ENCODE peak calls at places on chromosomes 6 and 20, in five cellular contexts. J, F, T, M and R are unnamed samples.

GRCh38 chr20:1287787-1288569 is 21.9 kb downstream of the SNPH start:
- DNase-seq in J (no peak), F (no peak), T (no peak), M (no peak), R (no peak)

GRCh38 chr6:56863366-56863765 is 91.5 kb upstream of the BEND6 start:
- DNase-seq in J (peak), F (no peak), T (no peak), M (no peak), R (no peak)

GRCh38 chr6:142713959-142714358 is 231.0 kb downstream of the HIVEP2 start:
- DNase-seq in J (no peak), F (no peak), T (no peak), M (no peak), R (no peak)

GRCh38 chr6:46581459-46582177 is 71.0 kb downstream of the CYP39A1 start:
- DNase-seq in J (no peak), F (no peak), T (no peak), M (no peak), R (no peak)

GRCh38 chr6:150231456-150231855 is 88.6 kb downstream of the PPP1R14C start:
- DNase-seq in J (no peak), F (no peak), T (no peak), M (no peak), R (no peak)

GRCh38 chr6:110485461-110485860 is 9.0 kb upstream of the SLC22A16 start:
- DNase-seq in J (no peak), F (no peak), T (no peak), M (no peak), R (no peak)

GRCh38 chr6:23218751-23219150 is 649.4 kb downstream of the HDGFL1 start:
- DNase-seq in J (no peak), F (peak), T (no peak), M (peak), R (no peak)

GRCh38 chr20:37564388-37565133 is 36.9 kb upstream of the BLCAP start:
- DNase-seq in J (peak), F (peak), T (no peak), M (peak), R (peak)

GRCh38 chr20:15594296-15594695 is 979.0 kb downstream of the KIF16B start:
- DNase-seq in J (no peak), F (no peak), T (no peak), M (no peak), R (peak)

GRCh38 chr6:105326838-105327745 is 75.8 kb downstream of the PREP start:
- DNase-seq in J (peak), F (no peak), T (no peak), M (no peak), R (no peak)

GRCh38 chr20:8385247-8385646 is 253.2 kb downstream of the PLCB1 start:
- DNase-seq in J (peak), F (peak), T (no peak), M (no peak), R (no peak)

DNA sequence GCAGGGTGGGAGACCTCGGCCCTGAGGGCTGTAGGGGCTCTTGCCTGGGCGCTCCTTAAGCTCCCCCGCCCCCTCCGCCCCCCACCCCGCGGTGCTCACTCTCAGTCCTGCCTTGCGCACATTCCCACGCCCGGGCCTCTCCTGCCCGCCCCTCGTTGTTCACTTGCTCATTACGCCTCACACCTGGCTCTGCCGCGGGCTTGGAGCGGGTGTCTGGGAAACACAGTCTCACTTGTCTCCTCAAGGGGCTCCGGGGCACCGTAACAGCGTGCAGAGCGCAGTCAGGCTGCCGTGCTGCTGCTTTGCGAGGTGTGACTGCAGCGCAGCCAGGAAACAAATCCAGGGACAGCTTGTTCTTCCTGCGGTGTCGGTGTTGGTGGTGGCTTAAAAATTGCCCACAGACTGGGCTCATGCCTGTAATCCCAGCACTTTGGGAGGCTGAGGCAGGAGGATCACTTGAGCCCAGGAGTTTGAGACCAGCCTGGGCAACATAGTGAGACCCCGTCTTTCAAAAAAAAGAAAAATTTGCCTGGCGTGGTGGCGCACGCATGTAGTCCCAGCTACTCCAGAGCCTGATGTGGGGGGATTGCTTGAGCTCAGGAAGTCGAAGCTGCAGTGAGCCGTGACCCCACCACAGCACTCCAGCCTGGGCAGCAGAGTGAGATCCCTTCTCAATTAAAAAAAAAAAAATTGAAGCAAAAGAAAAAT is 4.6 kb downstream of the NPBWR2 start:
- DNase-seq in J (no peak), F (peak), T (no peak), M (no peak), R (no peak)
- H3K4me2 ChIP-seq in J (no peak), F (peak), T (peak), M (peak), R (peak)

GRCh38 chr20:40966103-40966502 is 62.5 kb upstream of the TOP1 start:
- DNase-seq in J (no peak), F (peak), T (no peak), M (no peak), R (no peak)
- H2BK12ac ChIP-seq in J (no peak), F (no peak), T (no peak), M (no peak), R (no peak)

GRCh38 chr20:62027698-62028321 is 37.9 kb downstream of the TAF4 start:
- DNase-seq in J (no peak), F (no peak), T (no peak), M (no peak), R (no peak)

GRCh38 chr20:62025832-62026563 is 39.7 kb downstream of the TAF4 start:
- DNase-seq in J (peak), F (no peak), T (no peak), M (no peak), R (no peak)

GRCh38 chr20:62025394-62025793 is 40.3 kb downstream of the TAF4 start:
- DNase-seq in J (peak), F (no peak), T (no peak), M (no peak), R (no peak)

GRCh38 chr20:62027116-62027515 is 38.6 kb downstream of the TAF4 start:
- DNase-seq in J (no peak), F (no peak), T (no peak), M (no peak), R (no peak)

DNA sequence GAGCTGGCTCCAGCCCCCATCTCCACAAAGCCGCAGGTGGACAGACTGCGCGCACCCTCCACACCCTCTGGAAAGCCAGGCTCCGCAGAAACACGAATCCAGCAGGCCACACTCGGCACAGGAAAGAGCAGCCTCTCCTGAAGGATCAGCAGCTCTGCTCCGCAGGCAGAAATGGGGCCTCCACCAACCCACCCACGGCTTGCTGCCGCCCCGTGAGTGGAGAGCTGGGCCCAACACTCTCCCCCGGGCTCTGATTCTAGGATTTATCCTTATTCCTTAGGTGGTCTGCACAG is 39.2 kb downstream of the TAF4 start:
- DNase-seq in J (no peak), F (no peak), T (no peak), M (no peak), R (no peak)
- H3K4me2 ChIP-seq in J (no peak), F (no peak), T (no peak), M (no peak), R (no peak)

DNA sequence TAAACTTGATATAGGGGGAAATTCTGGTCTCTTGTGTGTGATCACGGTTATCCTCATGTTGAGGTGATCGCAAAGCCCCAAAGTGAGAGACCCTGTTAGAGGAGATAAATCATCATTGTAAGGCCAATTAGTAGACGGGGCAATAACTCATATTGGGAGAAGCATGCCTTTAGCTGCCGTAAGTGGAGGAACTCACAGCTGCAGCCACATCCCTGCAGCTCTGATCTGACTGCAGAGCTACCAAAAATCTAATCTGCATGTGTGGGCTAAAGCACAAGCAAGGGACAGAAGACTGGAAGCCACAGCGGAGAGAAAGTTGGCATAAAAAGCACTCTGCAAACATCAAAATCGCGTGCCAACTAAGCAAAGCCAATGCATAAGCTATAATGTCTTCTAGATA is 79.8 kb downstream of the TBC1D7 start:
- DNase-seq in J (no peak), F (no peak), T (no peak), M (no peak), R (no peak)
- H2BK12ac ChIP-seq in J (no peak), F (no peak), T (no peak), M (no peak), R (no peak)

DNA sequence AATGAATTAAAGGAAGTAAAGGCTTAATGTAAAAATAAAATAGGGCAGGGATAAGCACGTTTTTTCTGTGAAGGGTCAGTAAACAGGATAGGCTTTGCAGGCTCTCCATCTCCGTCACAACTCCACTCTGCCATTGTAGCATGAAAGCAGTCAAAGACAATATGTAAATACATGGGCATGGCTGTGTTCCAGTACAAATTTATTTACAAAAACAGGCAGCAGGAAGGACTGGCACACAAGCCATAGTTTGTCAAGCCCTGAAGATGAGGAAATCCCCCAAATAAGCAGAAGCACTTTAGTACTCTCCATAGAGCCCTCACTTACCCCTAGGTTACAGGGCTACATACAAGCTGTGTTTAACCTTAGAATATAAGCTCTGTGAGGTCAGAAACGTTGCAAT is 8.9 kb upstream of the FBXO9 start:
- DNase-seq in J (no peak), F (no peak), T (no peak), M (no peak), R (no peak)
- H3K4me2 ChIP-seq in J (no peak), F (no peak), T (no peak), M (no peak), R (no peak)

GRCh38 chr6:80144753-80145152 is 38.3 kb downstream of the BCKDHB start:
- DNase-seq in J (no peak), F (no peak), T (no peak), M (no peak), R (no peak)
- H2BK12ac ChIP-seq in J (no peak), F (no peak), T (no peak), M (no peak), R (no peak)

GRCh38 chr6:37916149-37916548 is 96.6 kb downstream of the ZFAND3 start:
- DNase-seq in J (no peak), F (no peak), T (no peak), M (no peak), R (no peak)
- H3K4me2 ChIP-seq in J (no peak), F (no peak), T (no peak), M (no peak), R (no peak)

GRCh38 chr6:80249897-80250296 is 143.4 kb downstream of the BCKDHB start:
- DNase-seq in J (no peak), F (no peak), T (no peak), M (no peak), R (no peak)

GRCh38 chr6:80250391-80250997 is 144.0 kb downstream of the BCKDHB start:
- DNase-seq in J (peak), F (no peak), T (no peak), M (no peak), R (no peak)

GRCh38 chr6:80245043-80245442 is 138.6 kb downstream of the BCKDHB start:
- DNase-seq in J (no peak), F (no peak), T (no peak), M (no peak), R (no peak)
- H2BK12ac ChIP-seq in J (no peak), F (no peak), T (no peak), M (no peak), R (no peak)

GRCh38 chr20:62652051-62652893 is 10.0 kb downstream of the SLCO4A1 start:
- DNase-seq in J (peak), F (no peak), T (no peak), M (no peak), R (peak)
- H3K4me2 ChIP-seq in J (peak), F (no peak), T (peak), M (no peak), R (peak)